ENCODE peak calls at places on chromosomes 11 and 22, in seven cellular contexts. V, Y, U, X, G, L and P are unnamed samples.

GRCh38 chr11:93143186-93143585 is 54.6 kb downstream of the SLC36A4 start:
- DNase-seq in U (no peak), L (peak), G (no peak), X (no peak), Y (no peak), V (no peak), P (no peak)

GRCh38 chr11:134730596-134731538 is 318.8 kb upstream of the B3GAT1 start:
- DNase-seq in G (no peak), V (no peak), L (no peak), X (no peak), Y (peak), U (no peak), P (no peak)

GRCh38 chr11:12017243-12017678 is 8.8 kb upstream of the DKK3 start:
- DNase-seq in L (peak), G (no peak), V (no peak), Y (no peak), U (no peak), X (peak), P (no peak)

GRCh38 chr11:112290462-112290894 is 29.8 kb upstream of the PLET1 start:
- DNase-seq in Y (no peak), V (no peak), X (no peak), G (no peak), U (no peak), L (no peak), P (no peak)

GRCh38 chr11:75536786-75537629 is 11.3 kb upstream of the GDPD5 start:
- DNase-seq in G (no peak), L (peak), V (peak), Y (no peak), X (no peak), U (no peak), P (no peak)

GRCh38 chr22:41916745-41917358 is 2.0 kb upstream of the SHISA8 start:
- DNase-seq in L (no peak), Y (no peak), G (no peak), V (no peak), X (no peak), U (no peak), P (no peak)

GRCh38 chr11:33690290-33691050 is 10.2 kb downstream of the C11orf91 start:
- DNase-seq in L (peak), Y (peak), U (peak), G (peak), X (peak), V (peak), P (no peak)

GRCh38 chr11:400241-400729 is 6.3 kb downstream of the PKP3 start:
- DNase-seq in Y (no peak), G (peak), U (no peak), V (no peak), L (no peak), X (peak), P (no peak)

GRCh38 chr22:26558246-26558895 is 31.6 kb downstream of the TPST2 start:
- DNase-seq in L (peak), Y (peak), G (no peak), X (no peak), V (no peak), U (no peak), P (peak)

GRCh38 chr11:130434521-130435223 is 6.3 kb upstream of the ADAMTS8 start:
- DNase-seq in X (peak), U (peak), L (peak), G (peak), Y (peak), V (peak), P (peak)

GRCh38 chr11:112880454-112880853 is 80.8 kb upstream of the NCAM1 start:
- DNase-seq in V (no peak), U (no peak), G (no peak), L (no peak), Y (no peak), X (no peak), P (no peak)

GRCh38 chr11:2190670-2191471 is 19.3 kb upstream of the TH start:
- DNase-seq in X (no peak), L (no peak), U (no peak), V (no peak), Y (peak), G (no peak), P (no peak)

GRCh38 chr11:28738549-28738948 is 630.4 kb downstream of the METTL15 start:
- DNase-seq in U (no peak), G (no peak), Y (no peak), X (no peak), V (no peak), L (peak), P (no peak)

GRCh38 chr22:30020511-30020910 is 59.8 kb upstream of the HORMAD2 start:
- DNase-seq in G (peak), V (no peak), L (no peak), U (no peak), X (no peak), Y (no peak), P (no peak)

GRCh38 chr11:12164061-12165014 is 53.9 kb downstream of the MICAL2 start:
- DNase-seq in Y (no peak), U (peak), V (peak), G (no peak), L (peak), X (no peak), P (no peak)

GRCh38 chr22:42425989-42426355 is 6.2 kb downstream of the NFAM1 start:
- DNase-seq in L (no peak), V (no peak), Y (no peak), G (no peak), X (no peak), U (no peak), P (no peak)

GRCh38 chr11:125892071-125892470 is 4.6 kb downstream of the HYLS1 start:
- DNase-seq in L (peak), X (no peak), Y (no peak), U (no peak), V (peak), G (no peak), P (no peak)

GRCh38 chr11:19724765-19725164 is 12.1 kb downstream of the NAV2 start:
- DNase-seq in U (no peak), V (no peak), Y (no peak), L (no peak), G (no peak), X (no peak), P (no peak)

GRCh38 chr11:41146326-41146725 is 313.1 kb downstream of the LRRC4C start:
- DNase-seq in V (no peak), X (no peak), G (no peak), L (no peak), Y (no peak), U (no peak), P (no peak)

GRCh38 chr11:71188886-71189767 is 63.2 kb downstream of the SHANK2 start:
- DNase-seq in U (no peak), X (no peak), G (no peak), L (no peak), V (no peak), Y (no peak), P (no peak)

GRCh38 chr11:36577859-36578258 is 10.1 kb downstream of the RAG1 start:
- DNase-seq in L (peak), G (no peak), V (no peak), X (no peak), U (no peak), Y (no peak), P (no peak)

GRCh38 chr11:117621226-117621625 is 175.8 kb downstream of the DSCAML1 start:
- DNase-seq in V (peak), X (no peak), L (peak), U (no peak), Y (no peak), G (no peak), P (no peak)

GRCh38 chr11:72591023-72591422 is 83.2 kb downstream of the PDE2A start:
- DNase-seq in X (no peak), G (no peak), L (no peak), V (no peak), Y (no peak), U (no peak), P (no peak)
- H3K4me3 ChIP-seq in X (no peak), G (no peak), L (no peak), V (no peak), Y (no peak), U (no peak), P (no peak)

DNA sequence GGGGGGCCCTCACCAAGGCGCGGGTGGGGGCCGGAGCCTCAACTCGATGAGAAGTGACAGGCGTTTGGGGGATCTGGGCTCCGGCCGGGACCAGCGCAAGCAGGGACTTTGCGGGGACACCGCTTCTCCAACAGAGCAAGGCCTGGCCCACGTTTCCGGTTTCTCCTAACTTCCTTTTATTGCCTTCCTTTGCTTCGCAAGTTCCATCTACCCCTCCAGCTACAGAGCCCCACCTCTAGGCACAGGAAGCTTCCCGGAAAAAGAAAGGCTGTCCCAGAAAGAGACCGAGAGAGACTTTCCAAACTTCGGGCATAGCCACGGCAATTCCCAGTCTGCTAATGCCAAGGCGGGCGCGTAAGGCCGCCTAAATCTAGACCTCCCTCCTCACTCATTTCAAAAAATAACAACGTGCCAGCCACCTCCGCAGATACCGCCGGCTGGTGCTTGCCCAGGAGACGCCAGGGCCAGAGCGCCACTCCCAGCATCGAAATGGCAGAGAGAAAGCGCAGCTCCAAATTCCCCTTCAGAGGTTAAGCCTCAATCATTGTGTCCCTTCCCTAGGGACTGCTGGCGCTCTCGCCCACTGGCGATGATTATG is 6.6 kb downstream of the PAX6 start:
- DNase-seq in U (no peak), G (no peak), Y (peak), X (no peak), V (no peak), L (no peak), P (no peak)
- TF ChIP-seq POLR2A in U (no peak), G (no peak), Y (no peak), X (no peak), V (no peak), L (no peak), P (no peak)

GRCh38 chr22:22958621-22959020 is 71.0 kb downstream of the IGLL5 start:
- DNase-seq in U (no peak), Y (no peak), G (no peak), V (no peak), X (no peak), L (no peak), P (no peak)

GRCh38 chr22:22960307-22960706 is 72.7 kb downstream of the IGLL5 start:
- DNase-seq in L (no peak), U (no peak), X (peak), V (no peak), Y (no peak), G (no peak), P (no peak)

GRCh38 chr22:22959147-22959827 is 71.7 kb downstream of the IGLL5 start:
- DNase-seq in L (peak), Y (peak), V (peak), X (peak), G (peak), U (peak), P (peak)

GRCh38 chr22:22957090-22957489 is 69.5 kb downstream of the IGLL5 start:
- DNase-seq in Y (no peak), V (no peak), X (no peak), G (no peak), L (no peak), U (no peak), P (no peak)

DNA sequence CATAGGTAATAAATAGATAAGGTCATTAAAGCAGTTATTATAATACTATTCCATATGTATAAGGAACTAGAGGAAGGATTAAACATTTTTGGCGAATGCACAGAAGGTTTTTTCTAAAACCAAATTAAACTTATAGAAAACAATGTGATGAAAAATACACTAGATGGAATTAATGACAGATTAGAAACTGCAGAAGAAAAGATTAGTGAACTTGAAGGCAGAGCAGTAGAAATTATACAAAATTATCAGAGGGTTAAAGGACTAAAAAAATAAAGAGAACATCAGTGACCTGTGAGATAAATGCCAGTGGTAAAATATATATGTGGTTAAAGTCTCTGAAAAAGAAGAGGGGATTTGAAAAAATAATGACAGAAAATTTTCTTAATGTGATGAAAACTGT is 74.0 kb downstream of the IGLL5 start:
- DNase-seq in U (no peak), G (no peak), V (no peak), Y (no peak), X (no peak), L (no peak), P (no peak)
- TF ChIP-seq CTCF in U (no peak), G (no peak), V (no peak), Y (no peak), X (no peak), L (no peak), P (no peak)

GRCh38 chr11:128823751-128824150 is 43.3 kb downstream of the KCNJ1 start:
- DNase-seq in X (no peak), Y (no peak), G (no peak), L (no peak), U (no peak), V (no peak), P (no peak)
- H3K4me3 ChIP-seq in X (no peak), Y (no peak), G (no peak), L (no peak), U (no peak), V (no peak), P (no peak)

GRCh38 chr11:64225608-64226506 is at the start of the genes NUDT22 and TRPT1:
- DNase-seq in L (peak), Y (peak), U (peak), X (peak), V (peak), G (peak), P (peak)
- TF ChIP-seq POLR2A in L (peak), Y (peak), U (peak), X (peak), V (peak), G (peak), P (peak)

GRCh38 chr11:57546869-57547518 is 9.6 kb downstream of the SMTNL1 start:
- DNase-seq in X (no peak), Y (peak), G (no peak), U (no peak), L (peak), V (peak), P (peak)
- TF ChIP-seq CTCF in X (no peak), Y (no peak), G (no peak), U (no peak), L (peak), V (no peak), P (no peak)

DNA sequence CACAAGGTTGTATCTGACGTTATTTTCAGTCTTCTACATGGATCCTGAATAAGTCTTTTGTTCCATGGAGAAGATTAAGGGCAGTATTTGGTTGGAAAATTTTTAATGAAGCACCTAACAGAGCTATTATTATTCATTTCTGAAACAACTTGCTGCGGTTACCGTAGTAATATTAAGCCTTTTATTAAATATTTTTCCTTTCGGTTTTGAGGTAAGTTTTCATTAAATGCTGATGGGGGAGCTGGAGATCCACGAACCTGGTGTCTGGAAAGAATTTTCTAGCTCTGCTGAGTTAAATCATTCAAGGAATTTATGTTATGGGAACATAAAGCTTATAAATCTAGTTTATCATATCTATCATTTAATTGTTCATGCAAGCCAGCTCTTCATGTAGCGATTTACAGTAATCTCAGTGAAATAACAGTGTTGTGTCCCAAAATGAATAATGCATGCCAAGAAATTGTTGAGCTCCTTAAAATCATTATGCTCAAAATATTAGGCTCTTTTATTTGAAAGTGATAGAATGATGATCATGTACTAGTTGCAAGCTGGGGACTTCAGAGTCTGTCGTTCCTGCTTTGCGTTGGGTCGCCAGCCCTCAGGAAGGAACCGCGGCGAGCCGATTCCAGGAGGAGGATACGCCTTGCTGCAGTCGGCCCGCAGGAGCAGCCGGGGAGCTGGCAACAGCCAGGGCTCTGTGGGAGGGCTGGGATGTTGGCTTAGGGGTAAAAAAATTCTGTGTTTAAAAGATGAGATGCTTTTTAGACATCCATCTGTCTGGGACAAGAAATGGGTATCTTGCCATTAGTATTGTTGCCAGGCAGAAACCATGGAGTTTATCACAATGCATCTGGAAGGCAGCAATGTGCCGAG is 83.1 kb downstream of the TBC1D22A start:
- DNase-seq in V (peak), G (peak), U (no peak), Y (no peak), L (peak), X (no peak), P (no peak)
- H3K4me3 ChIP-seq in V (no peak), G (peak), U (peak), Y (no peak), L (no peak), X (no peak), P (no peak)

DNA sequence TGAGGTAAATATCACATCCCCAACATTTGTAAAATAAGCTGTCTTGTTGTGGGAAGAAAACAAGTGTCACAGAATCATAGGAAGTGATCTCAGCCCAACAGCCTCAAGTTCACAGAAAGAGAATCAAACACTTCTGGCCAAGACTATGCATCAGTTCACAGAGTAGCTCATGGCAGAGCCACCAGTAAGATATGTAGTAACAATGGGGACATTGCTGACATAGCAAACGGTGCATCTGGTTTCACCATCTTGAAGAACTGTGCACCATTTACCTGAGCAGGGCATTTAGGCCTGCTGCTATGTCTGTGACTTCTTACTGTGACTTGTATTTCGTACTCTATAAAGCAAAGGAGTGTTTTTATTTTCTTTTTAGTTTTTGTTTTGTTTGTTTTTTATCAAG is 585.3 kb upstream of the FAT3 start:
- DNase-seq in G (no peak), X (no peak), Y (no peak), V (no peak), U (no peak), L (no peak), P (no peak)
- TF ChIP-seq POLR2A in G (no peak), X (no peak), Y (no peak), V (no peak), U (no peak), L (no peak), P (no peak)

GRCh38 chr22:24231706-24232105 is 13.2 kb downstream of the GGT5 start:
- DNase-seq in U (no peak), X (no peak), Y (no peak), G (no peak), V (no peak), L (no peak), P (peak)

GRCh38 chr22:24232124-24232523 is 12.8 kb downstream of the GGT5 start:
- DNase-seq in V (no peak), X (no peak), U (no peak), Y (no peak), G (no peak), L (no peak), P (no peak)

GRCh38 chr22:24232725-24233124 is 12.2 kb downstream of the GGT5 start:
- DNase-seq in Y (no peak), X (no peak), G (no peak), V (no peak), L (no peak), U (no peak), P (no peak)

GRCh38 chr22:24233235-24233634 is 11.6 kb downstream of the GGT5 start:
- DNase-seq in X (no peak), G (no peak), U (no peak), Y (no peak), L (no peak), V (no peak), P (no peak)

DNA sequence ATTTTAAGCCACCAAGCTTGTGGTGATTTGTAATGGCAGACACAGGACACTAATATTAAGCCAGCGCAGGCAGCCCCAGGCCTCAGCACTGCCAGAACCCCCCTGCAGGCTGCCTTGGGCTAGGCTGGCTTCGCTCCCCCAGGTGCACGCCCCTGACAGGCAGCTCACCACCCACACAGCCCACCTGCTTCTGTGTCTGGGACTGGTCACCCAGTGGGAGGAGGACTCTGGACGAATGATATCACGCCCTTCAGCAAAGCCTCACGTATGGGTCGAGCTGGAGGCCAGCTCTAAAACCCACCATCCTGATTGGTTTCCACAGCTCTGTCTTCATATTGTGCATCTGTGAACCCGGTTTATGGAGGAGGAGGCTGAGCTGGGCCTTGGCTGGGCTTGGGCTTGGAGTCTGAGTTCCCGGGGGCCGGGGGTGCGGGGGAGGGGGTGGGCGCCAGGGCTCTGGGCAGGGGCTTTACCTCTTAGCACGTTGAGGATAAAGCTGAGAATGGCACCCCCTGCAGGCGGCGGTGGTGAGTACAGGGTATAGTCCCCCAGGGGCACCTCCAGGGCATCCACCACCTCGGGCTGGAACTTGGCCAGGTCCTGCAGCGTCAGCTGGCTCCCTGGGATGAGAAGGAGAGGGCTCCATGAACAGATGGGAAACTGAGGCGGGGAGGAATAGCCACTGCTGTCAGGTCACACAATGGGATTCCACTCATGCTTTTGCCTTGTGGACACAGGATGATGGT is 13.8 kb downstream of the GGT5 start:
- DNase-seq in Y (no peak), X (no peak), V (no peak), G (peak), U (no peak), L (no peak), P (peak)
- TF ChIP-seq CTCF in Y (peak), X (peak), V (peak), G (no peak), U (no peak), L (peak), P (peak)